ENCODE peak calls at places on chromosome 20, in seven cellular contexts. X is heart left ventricle, J is heart right ventricle, M is dorsolateral prefrontal cortex, F is right cardiac atrium, B is AG04450, T is mammary epithelial cell. C is an unnamed sample.

GRCh38 chr20:61857884-61858283 is 207.8 kb downstream of the TAF4 start:
- DNase-seq in X (no peak), J (no peak), M (no peak), F (no peak), B (no peak), T (no peak), C (no peak)

GRCh38 chr20:38880952-38881735 is 45.1 kb upstream of the FAM83D start:
- DNase-seq in X (no peak), J (no peak), M (no peak), F (no peak), B (no peak), T (no peak), C (no peak)

GRCh38 chr20:2385496-2385895 is 4.8 kb downstream of the TGM6 start:
- DNase-seq in X (no peak), J (no peak), M (no peak), F (no peak), B (no peak), T (no peak), C (no peak)

GRCh38 chr20:48773837-48774418 is 53.9 kb downstream of the PREX1 start:
- DNase-seq in X (peak; percentile 39), J (no peak), M (no peak), F (no peak), B (no peak), T (no peak), C (no peak)

GRCh38 chr20:37345339-37346231 is at the start of gene SRC:
- DNase-seq in X (peak; percentile 85), J (peak; percentile 86), M (peak; percentile 42), F (peak; percentile 94), B (peak; percentile 27), T (peak; percentile 77), C (no peak)

GRCh38 chr20:17460119-17460518 is 71.1 kb downstream of the BFSP1 start:
- DNase-seq in X (no peak), J (no peak), M (no peak), F (no peak), B (no peak), T (no peak), C (no peak)

GRCh38 chr20:53869466-53870258 is 200.7 kb downstream of the BCAS1 start:
- DNase-seq in X (peak; percentile 58), J (no peak), M (no peak), F (peak; percentile 56), B (no peak), T (peak; percentile 81), C (no peak)

GRCh38 chr20:63742381-63743024 is 2.9 kb downstream of the SLC2A4RG start:
- DNase-seq in X (no peak), J (no peak), M (no peak), F (peak; percentile 66), B (no peak), T (no peak), C (no peak)

GRCh38 chr20:11261533-11262000 is 587.8 kb upstream of the JAG1 start:
- DNase-seq in X (no peak), J (no peak), M (no peak), F (no peak), B (peak; percentile 59), T (peak; percentile 98), C (no peak)

GRCh38 chr20:37598101-37598530 is 70.4 kb upstream of the BLCAP start:
- DNase-seq in X (no peak), J (no peak), M (no peak), F (no peak), B (no peak), T (no peak), C (no peak)

GRCh38 chr20:13262701-13263335 is 41.7 kb downstream of the ISM1 start:
- DNase-seq in X (no peak), J (no peak), M (no peak), F (no peak), B (no peak), T (no peak), C (no peak)

GRCh38 chr20:19964289-19965263 is 52.6 kb upstream of the NAA20 start:
- DNase-seq in X (peak; percentile 68), J (no peak), M (no peak), F (peak; percentile 62), B (peak; percentile 94), T (peak; percentile 41), C (no peak)

GRCh38 chr20:51372176-51372803 is 170.2 kb downstream of the NFATC2 start:
- DNase-seq in X (peak; percentile 73), J (peak; percentile 54), M (peak; percentile 34), F (peak; percentile 88), B (no peak), T (peak; percentile 62), C (no peak)
- H3K27me3 ChIP-seq in X (no peaks in the 10 kb centered on the region), J (no peaks in the 10 kb centered on the region), M (no peaks in the 10 kb centered on the region), F (no peaks in the 10 kb centered on the region), B (no peaks in the 10 kb centered on the region), T (no peaks in the 10 kb centered on the region), C (no peaks in the 10 kb centered on the region)

GRCh38 chr20:56953055-56953586 is 313.3 kb downstream of the BMP7 start:
- DNase-seq in X (no peak), J (no peak), M (no peak), F (no peak), B (no peak), T (no peak), C (no peak)

GRCh38 chr20:56949318-56949717 is 317.1 kb downstream of the BMP7 start:
- DNase-seq in X (no peak), J (no peak), M (no peak), F (no peak), B (no peak), T (no peak), C (no peak)

GRCh38 chr20:56956536-56956935 is 309.9 kb downstream of the BMP7 start:
- DNase-seq in X (no peak), J (no peak), M (no peak), F (no peak), B (no peak), T (no peak), C (no peak)

GRCh38 chr20:56955673-56956072 is 310.8 kb downstream of the BMP7 start:
- DNase-seq in X (no peak), J (no peak), M (no peak), F (no peak), B (no peak), T (no peak), C (no peak)

GRCh38 chr20:56952258-56952929 is 314.0 kb downstream of the BMP7 start:
- DNase-seq in X (no peak), J (no peak), M (no peak), F (no peak), B (no peak), T (no peak), C (no peak)
- H3K27me3 ChIP-seq in X (peaks cover 27% of the 10 kb centered on the region), J (peaks cover 69% of the 10 kb centered on the region), M (peaks cover 17% of the 10 kb centered on the region), F (no peaks in the 10 kb centered on the region), B (no peaks in the 10 kb centered on the region), T (no peaks in the 10 kb centered on the region), C (no peaks in the 10 kb centered on the region)

GRCh38 chr20:4246428-4246827 is 231.1 kb upstream of the RNF24 start:
- DNase-seq in X (no peak), J (no peak), M (no peak), F (no peak), B (no peak), T (no peak), C (no peak)
- H3K27me3 ChIP-seq in X (peaks cover 68% of the 10 kb centered on the region), J (peaks cover 68% of the 10 kb centered on the region), M (peaks cover 41% of the 10 kb centered on the region), F (no peaks in the 10 kb centered on the region), B (peaks cover 6% of the 10 kb centered on the region), T (no peaks in the 10 kb centered on the region), C (peaks cover 99% of the 10 kb centered on the region)

GRCh38 chr20:58377017-58377416 is 12.0 kb upstream of the VAPB start:
- DNase-seq in X (no peak), J (no peak), M (no peak), F (no peak), B (no peak), T (no peak), C (no peak)

GRCh38 chr20:58374906-58375760 is 13.9 kb upstream of the VAPB start:
- DNase-seq in X (peak; percentile 34), J (no peak), M (no peak), F (peak; percentile 50), B (no peak), T (no peak), C (no peak)

GRCh38 chr20:58374027-58374850 is 14.8 kb upstream of the VAPB start:
- DNase-seq in X (no peak), J (no peak), M (no peak), F (no peak), B (no peak), T (no peak), C (no peak)

GRCh38 chr20:58378056-58378455 is 11.0 kb upstream of the VAPB start:
- DNase-seq in X (no peak), J (no peak), M (no peak), F (no peak), B (no peak), T (no peak), C (no peak)

GRCh38 chr20:58375796-58376195 is 13.2 kb upstream of the VAPB start:
- DNase-seq in X (no peak), J (no peak), M (no peak), F (no peak), B (no peak), T (no peak), C (no peak)
- H3K27me3 ChIP-seq in X (peaks cover 6% of the 10 kb centered on the region), J (peaks cover 7% of the 10 kb centered on the region), M (no peaks in the 10 kb centered on the region), F (no peaks in the 10 kb centered on the region), B (peaks cover 1% of the 10 kb centered on the region), T (no peaks in the 10 kb centered on the region), C (peaks cover 5% of the 10 kb centered on the region)

DNA sequence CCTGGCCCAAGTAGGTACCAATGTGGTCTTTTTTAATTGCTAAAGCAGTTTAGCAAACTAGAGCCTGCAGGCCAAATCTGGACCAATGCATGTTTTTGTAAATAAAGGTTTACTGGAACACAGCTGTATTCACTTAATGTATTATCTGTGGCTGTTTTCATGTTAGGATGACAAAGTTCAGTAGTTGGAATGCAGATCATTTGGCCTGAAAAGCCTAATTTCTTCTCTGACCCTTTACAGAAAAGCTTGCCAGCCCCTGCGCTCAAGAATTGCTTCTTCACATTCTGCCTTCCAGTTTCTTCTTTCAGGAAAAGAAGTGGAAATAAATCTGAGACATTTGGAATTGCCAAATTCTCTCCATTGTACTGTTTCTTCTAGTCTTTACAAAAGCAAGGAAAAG is 90.0 kb upstream of the MC3R start:
- DNase-seq in X (no peak), J (no peak), M (no peak), F (no peak), B (no peak), T (no peak), C (no peak)
- H3K27me3 ChIP-seq in X (no peaks in the 10 kb centered on the region), J (peaks cover 2% of the 10 kb centered on the region), M (no peaks in the 10 kb centered on the region), F (no peaks in the 10 kb centered on the region), B (no peaks in the 10 kb centered on the region), T (no peaks in the 10 kb centered on the region), C (no peaks in the 10 kb centered on the region)

GRCh38 chr20:45275327-45275726 is 21.0 kb upstream of the SLPI start:
- DNase-seq in X (no peak), J (no peak), M (no peak), F (no peak), B (no peak), T (no peak), C (no peak)
- H3K27me3 ChIP-seq in X (peaks cover 29% of the 10 kb centered on the region), J (peaks cover 44% of the 10 kb centered on the region), M (no peaks in the 10 kb centered on the region), F (no peaks in the 10 kb centered on the region), B (peaks cover 14% of the 10 kb centered on the region), T (no peaks in the 10 kb centered on the region), C (no peaks in the 10 kb centered on the region)

GRCh38 chr20:32083469-32083868 is 26.0 kb upstream of the TM9SF4 start:
- DNase-seq in X (no peak), J (no peak), M (no peak), F (no peak), B (no peak), T (no peak), C (no peak)
- H3K27me3 ChIP-seq in X (no peaks in the 10 kb centered on the region), J (peaks cover 3% of the 10 kb centered on the region), M (no peaks in the 10 kb centered on the region), F (no peaks in the 10 kb centered on the region), B (peaks cover 30% of the 10 kb centered on the region), T (no peaks in the 10 kb centered on the region), C (no peaks in the 10 kb centered on the region)

C was measured in esophagus squamous epithelium.